ENCODE peak calls at places on chromosomes 16 and 17, in four cellular contexts. B, L, S and Z are unnamed samples.

GRCh38 chr17:73359987-73360410 is 48.2 kb upstream of the CDC42EP4 start:
- DNase-seq in L (peak; percentile 96), B (no peak), S (peak; percentile 77), Z (peak; percentile 82)

GRCh38 chr16:50266337-50267091 is at the start of gene ADCY7:
- DNase-seq in B (peak; percentile 80), S (peak; percentile 85), L (peak; percentile 32), Z (peak; percentile 87)

GRCh38 chr17:29565643-29566472 is 979 bp downstream of the ABHD15 start:
- DNase-seq in S (peak; percentile 71), L (peak; percentile 48), B (peak; percentile 63), Z (peak; percentile 67)

GRCh38 chr17:64499805-64500486 is 3.1 kb upstream of the POLG2 start:
- DNase-seq in S (no peak), L (no peak), B (no peak), Z (no peak)

GRCh38 chr16:4696905-4697866 is 3.8 kb downstream of the NUDT16L1 start:
- DNase-seq in S (no peak), B (no peak), L (no peak), Z (no peak)

GRCh38 chr16:19071811-19072777 is 4.7 kb downstream of the COQ7 start:
- DNase-seq in B (no peak), S (peak; percentile 77), L (peak; percentile 58), Z (peak; percentile 87)

GRCh38 chr17:64278614-64279013 is 15.6 kb upstream of the TEX2 start:
- DNase-seq in B (no peak), S (peak; percentile 20), L (no peak), Z (no peak)

GRCh38 chr17:45902892-45903346 is 8.6 kb downstream of the MAPT start:
- DNase-seq in S (no peak), L (peak; percentile 49), B (no peak), Z (no peak)

GRCh38 chr16:239948-240277 is 5.3 kb downstream of the FAM234A start:
- DNase-seq in L (no peak), B (no peak), S (no peak), Z (no peak)

GRCh38 chr16:67197704-67198103 is 1.2 kb upstream of the ELMO3 start:
- DNase-seq in L (no peak), B (no peak), S (no peak), Z (no peak)
- TF ChIP-seq POLR2A in L (no peak), B (no peak), S (no peak), Z (no peak)

DNA sequence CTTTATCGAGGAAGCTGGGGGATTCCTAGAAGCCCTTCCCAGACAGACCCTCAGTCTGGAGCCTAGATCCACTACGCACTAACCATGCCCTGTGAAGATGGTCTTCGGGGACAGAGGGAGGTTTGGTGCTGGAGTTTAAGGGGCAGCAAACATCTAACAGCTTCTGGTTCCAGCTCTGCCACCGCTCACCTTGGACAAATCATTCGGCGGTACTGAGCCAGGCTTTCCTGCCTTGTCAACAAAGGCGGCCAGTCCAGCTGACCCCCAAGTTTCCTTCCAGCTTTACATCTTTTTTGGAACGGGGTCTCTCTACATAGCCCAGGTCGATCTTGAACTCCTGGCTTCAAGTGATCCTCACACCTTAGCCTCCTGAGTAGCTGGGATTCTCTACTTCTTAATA is 369 bp upstream of the GJD3 start:
- DNase-seq in S (no peak), L (no peak), B (peak; percentile 50), Z (no peak)
- H3K4me3 ChIP-seq in S (no peak overlapping the region), L (no peak overlapping the region), B (no peak overlapping the region), Z (peak overlapping the region; percentile 68)

GRCh38 chr17:47177261-47177660 is 11.8 kb downstream of the CDC27 start:
- DNase-seq in B (no peak), S (no peak), L (no peak), Z (no peak)
- TF ChIP-seq CTCF in B (no peak), S (no peak), L (no peak), Z (no peak)

GRCh38 chr17:40658396-40658795 is 6.6 kb downstream of the KRT222 start:
- DNase-seq in S (no peak), B (no peak), L (no peak), Z (no peak)
- TF ChIP-seq POLR2A in S (no peak), B (no peak), L (no peak), Z (no peak)

GRCh38 chr17:40022961-40023541 is 7.8 kb downstream of the CSF3 start:
- DNase-seq in S (peak; percentile 54), L (peak; percentile 80), B (no peak), Z (no peak)
- H3K4me3 ChIP-seq in S (no peak overlapping the region), L (no peak overlapping the region), B (no peak overlapping the region), Z (no peak overlapping the region)

DNA sequence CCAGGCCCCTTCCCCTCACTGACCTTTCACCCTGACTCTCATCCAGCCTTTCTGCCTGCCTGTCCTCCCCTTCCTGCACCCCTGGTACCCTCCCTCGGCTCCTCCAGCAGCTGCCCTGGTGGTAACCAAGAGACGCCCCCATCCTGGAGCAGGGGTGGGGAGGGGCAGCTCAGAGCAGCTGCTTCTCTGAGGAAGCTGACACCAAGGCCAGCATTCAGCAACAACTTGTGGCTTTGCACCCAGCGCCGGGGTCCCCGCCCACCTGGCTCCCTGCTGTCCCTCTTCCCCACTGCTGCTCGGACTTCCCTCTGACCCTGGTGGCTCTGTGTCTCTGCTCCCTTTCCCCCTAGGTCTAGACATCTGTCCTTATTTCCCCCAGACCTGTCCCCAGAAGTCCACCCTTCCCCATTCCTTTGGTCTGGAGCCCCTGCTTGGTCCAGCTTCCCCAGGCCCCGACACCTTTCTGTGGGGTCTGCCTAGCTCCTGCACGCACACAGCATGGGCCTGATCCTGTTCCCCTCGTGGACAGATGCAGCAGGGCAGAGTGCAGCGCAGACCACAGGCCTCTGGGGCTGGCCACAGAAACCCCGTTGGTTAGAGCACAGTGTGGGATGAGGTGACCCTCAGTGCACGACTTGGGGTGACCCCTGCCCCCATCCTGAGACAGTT is 1.2 kb upstream of the ATP2A1 start:
- DNase-seq in L (no peak), B (no peak), S (no peak), Z (no peak)
- TF ChIP-seq CTCF in L (no peak), B (no peak), S (no peak), Z (no peak)

GRCh38 chr16:87066695-87067556 is 250.3 kb downstream of the C16orf95 start:
- DNase-seq in L (no peak), B (peak; percentile 47), S (no peak), Z (no peak)

GRCh38 chr16:87063543-87063942 is 253.6 kb downstream of the C16orf95 start:
- DNase-seq in S (no peak), L (no peak), B (peak; percentile 13), Z (no peak)

GRCh38 chr16:87062569-87063442 is 254.4 kb downstream of the C16orf95 start:
- DNase-seq in L (peak; percentile 48), S (peak; percentile 55), B (peak; percentile 5), Z (peak; percentile 72)

GRCh38 chr16:87065781-87066694 is 251.2 kb downstream of the C16orf95 start:
- DNase-seq in S (no peak), B (peak; percentile 53), L (no peak), Z (no peak)

DNA sequence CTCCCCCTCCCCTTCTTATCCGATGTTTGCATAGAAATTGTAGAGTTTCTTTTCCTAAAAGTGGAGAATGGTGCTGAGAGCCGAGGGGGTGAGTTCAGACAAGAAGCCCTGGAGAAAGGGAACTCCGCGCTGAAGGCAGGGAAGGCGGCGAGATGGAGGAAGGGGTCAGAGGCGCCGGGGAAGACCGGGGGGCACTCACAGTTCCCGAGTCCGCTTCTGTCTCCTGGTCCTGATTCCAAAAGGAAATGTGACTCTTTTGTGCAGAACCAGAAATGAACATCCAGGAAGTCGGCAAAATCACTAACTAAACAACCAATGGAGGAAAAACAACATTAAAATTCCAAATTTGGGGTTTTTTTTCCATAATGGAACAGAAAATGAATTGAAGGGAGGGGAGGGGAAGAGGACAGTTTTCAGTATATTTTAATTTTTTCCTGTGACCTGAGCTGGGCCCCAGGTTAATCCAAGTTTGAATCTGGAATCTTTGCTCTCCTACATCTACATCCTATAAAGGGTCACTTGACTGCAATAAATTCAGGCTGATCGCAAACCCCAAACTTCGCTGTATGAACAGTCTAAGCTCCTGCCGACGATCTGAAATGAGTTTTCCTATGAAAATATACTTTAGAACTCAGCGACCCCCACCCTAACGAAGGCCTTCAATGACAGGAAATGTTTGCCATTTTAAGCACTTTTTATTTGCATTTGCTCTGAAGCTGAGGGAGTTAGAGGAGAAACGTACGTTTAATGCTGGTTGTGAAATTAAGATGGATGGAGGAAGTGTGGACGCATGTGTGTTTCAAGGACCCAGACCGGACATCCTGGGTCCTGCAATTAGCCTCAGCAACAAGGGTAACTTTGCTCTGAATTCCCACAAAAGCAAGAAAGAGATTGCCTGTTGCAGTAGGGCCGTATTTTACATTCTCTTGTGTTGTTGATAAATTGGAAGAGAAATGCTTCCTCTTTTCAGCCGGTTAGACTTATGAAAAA is 252.2 kb downstream of the C16orf95 start:
- DNase-seq in B (peak; percentile 46), S (no peak), L (no peak), Z (peak; percentile 5)
- TF ChIP-seq POLR2A in B (no peak), S (no peak), L (no peak), Z (no peak)

GRCh38 chr16:56264609-56264972 is 73.3 kb downstream of the GNAO1 start:
- DNase-seq in S (no peak), B (no peak), L (no peak), Z (no peak)

GRCh38 chr16:56262148-56262878 is 71.0 kb downstream of the GNAO1 start:
- DNase-seq in S (peak; percentile 38), L (no peak), B (peak; percentile 72), Z (peak; percentile 56)

GRCh38 chr16:56263711-56264608 is 72.7 kb downstream of the GNAO1 start:
- DNase-seq in S (no peak), B (peak; percentile 60), L (no peak), Z (no peak)

GRCh38 chr16:56265184-56265583 is 73.9 kb downstream of the GNAO1 start:
- DNase-seq in L (no peak), B (peak; percentile 55), S (no peak), Z (no peak)

DNA sequence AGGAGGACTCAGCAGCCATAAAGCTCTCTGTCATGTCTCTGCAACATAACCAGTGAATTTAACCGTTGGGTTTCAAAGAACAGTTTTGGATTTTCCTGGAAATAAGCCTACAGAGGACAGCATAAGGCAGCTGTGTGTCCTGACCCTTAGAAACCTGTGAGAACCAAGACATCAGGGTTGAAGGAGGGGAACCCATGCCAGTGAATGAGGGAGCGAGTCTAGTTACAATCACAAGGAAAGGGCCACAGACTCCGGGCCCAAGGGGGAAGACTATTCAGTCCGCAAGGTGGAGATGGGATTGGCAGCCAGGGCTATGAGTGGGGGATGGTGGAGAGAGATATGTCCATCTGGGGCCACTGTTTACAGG is 71.6 kb downstream of the GNAO1 start:
- DNase-seq in L (no peak), S (no peak), B (peak; percentile 63), Z (no peak)
- H3K4me3 ChIP-seq in L (no peak overlapping the region), S (no peak overlapping the region), B (no peak overlapping the region), Z (no peak overlapping the region)

GRCh38 chr17:81911969-81912368 is 770 bp upstream of the PCYT2 start:
- DNase-seq in B (no peak), L (no peak), S (no peak), Z (no peak)
- TF ChIP-seq CTCF in B (no peak), L (no peak), S (no peak), Z (no peak)

GRCh38 chr16:76819517-76819916 is 371.5 kb upstream of the MON1B start:
- DNase-seq in L (no peak), B (no peak), S (no peak), Z (no peak)
- TF ChIP-seq POLR2A in L (no peak), B (no peak), S (no peak), Z (no peak)